ENCODE peak calls at places on chromosomes 6 and 20, in seven cellular contexts. Q, E, D, A, K, X and Y are unnamed samples.

GRCh38 chr20:53848304-53848703 is 222.1 kb downstream of the BCAS1 start:
- DNase-seq in Q (no peak), E (no peak), D (no peak), A (no peak), K (no peak), X (no peak), Y (no peak)

GRCh38 chr6:99305021-99305554 is 44.4 kb downstream of the FAXC start:
- DNase-seq in Q (no peak), E (no peak), D (no peak), A (no peak), K (no peak), X (no peak), Y (no peak)

GRCh38 chr20:45337367-45338120 is 10.7 kb downstream of the SDC4 start:
- DNase-seq in Q (no peak), E (peak; percentile 38), D (peak; percentile 97), A (no peak), K (no peak), X (peak; percentile 93), Y (no peak)

GRCh38 chr20:37347891-37348642 is 2.1 kb downstream of the SRC start:
- DNase-seq in Q (no peak), E (no peak), D (peak; percentile 36), A (no peak), K (no peak), X (no peak), Y (no peak)

GRCh38 chr20:64131406-64131805 is 24.0 kb upstream of the NPBWR2 start:
- DNase-seq in Q (no peak), E (no peak), D (peak; percentile 59), A (peak; percentile 5), K (no peak), X (no peak), Y (no peak)

GRCh38 chr6:97240222-97240621 is 42.8 kb downstream of the MMS22L start:
- DNase-seq in Q (no peak), E (no peak), D (peak; percentile 86), A (no peak), K (no peak), X (peak; percentile 28), Y (no peak)

GRCh38 chr20:19993937-19994667 is 23.1 kb upstream of the NAA20 start:
- DNase-seq in Q (no peak), E (no peak), D (peak; percentile 87), A (no peak), K (no peak), X (peak; percentile 61), Y (no peak)

GRCh38 chr20:41508335-41508734 is 109.8 kb downstream of the CHD6 start:
- DNase-seq in Q (no peak), E (no peak), D (no peak), A (no peak), K (no peak), X (no peak), Y (no peak)

GRCh38 chr20:49633643-49634042 is 65.7 kb upstream of the PTGIS start:
- DNase-seq in Q (no peak), E (no peak), D (no peak), A (no peak), K (no peak), X (no peak), Y (no peak)

GRCh38 chr20:20547221-20547875 is 165.1 kb downstream of the RALGAPA2 start:
- DNase-seq in Q (no peak), E (no peak), D (peak; percentile 48), A (peak; percentile 19), K (no peak), X (no peak), Y (peak; percentile 90)

GRCh38 chr20:46954490-46955038 is 59.9 kb downstream of the EYA2 start:
- DNase-seq in Q (no peak), E (no peak), D (peak; percentile 99), A (no peak), K (no peak), X (no peak), Y (no peak)